ENCODE peak calls at places on chromosomes 16 and 17, in five cellular contexts. O, V, B, E and Q are unnamed samples.

GRCh38 chr16:23248261-23249194 is 53.6 kb upstream of the SCNN1B start:
- DNase-seq in V (no peak), E (peak), B (no peak), O (no peak), Q (no peak)

GRCh38 chr17:76378548-76379274 is 5.7 kb upstream of the SPHK1 start:
- DNase-seq in E (no peak), V (no peak), O (no peak), B (no peak), Q (no peak)

GRCh38 chr17:78771758-78772382 is 10.2 kb downstream of the CYTH1 start:
- DNase-seq in O (no peak), V (no peak), B (peak), E (no peak), Q (no peak)

GRCh38 chr17:57783338-57783742 is 38.2 kb upstream of the CCDC182 start:
- DNase-seq in O (peak), B (peak), E (peak), V (no peak), Q (peak)

GRCh38 chr17:42132941-42133340 is 10.3 kb downstream of the HSPB9 start:
- DNase-seq in V (peak), B (no peak), E (peak), O (no peak), Q (no peak)

GRCh38 chr17:63954402-63955063 is 18.2 kb downstream of the SCN4A start:
- DNase-seq in B (peak), O (no peak), E (no peak), V (no peak), Q (peak)

GRCh38 chr17:17125136-17126084 is 80.7 kb downstream of the PLD6 start:
- DNase-seq in E (no peak), V (no peak), B (no peak), O (no peak), Q (no peak)

GRCh38 chr16:821751-822150 is 21.2 kb upstream of the GNG13 start:
- DNase-seq in O (no peak), B (no peak), E (no peak), V (no peak), Q (no peak)

GRCh38 chr17:18862011-18862410 is 4.1 kb downstream of the PRPSAP2 start:
- DNase-seq in E (no peak), O (no peak), B (no peak), V (no peak), Q (no peak)

GRCh38 chr16:1125471-1125870 is 27.4 kb upstream of the CACNA1H start:
- DNase-seq in E (peak), V (no peak), O (no peak), B (no peak), Q (no peak)

GRCh38 chr17:37103191-37103590 is 154.4 kb downstream of the AATF start:
- DNase-seq in V (no peak), E (no peak), B (no peak), O (peak), Q (no peak)

GRCh38 chr17:78836420-78837021 is 4.1 kb downstream of the USP36 start:
- DNase-seq in O (no peak), V (no peak), E (no peak), B (no peak), Q (no peak)

GRCh38 chr16:88978608-88979346 is 1.8 kb upstream of the CBFA2T3 start:
- DNase-seq in B (peak), E (no peak), O (no peak), V (no peak), Q (no peak)

GRCh38 chr16:8958344-8958808 is 5.3 kb downstream of the USP7 start:
- DNase-seq in O (peak), B (no peak), E (peak), V (no peak), Q (no peak)

GRCh38 chr16:24309222-24309905 is 53.2 kb downstream of the CACNG3 start:
- DNase-seq in E (peak), V (no peak), O (no peak), B (no peak), Q (no peak)

GRCh38 chr16:70495425-70496182 is 27.8 kb downstream of the COG4 start:
- DNase-seq in V (no peak), E (no peak), O (no peak), B (no peak), Q (no peak)

GRCh38 chr17:56902350-56902749 is 11.5 kb downstream of the TRIM25 start:
- DNase-seq in B (no peak), O (peak), E (peak), V (no peak), Q (no peak)

GRCh38 chr16:49484454-49484853 is 110.8 kb downstream of the C16orf78 start:
- DNase-seq in E (no peak), V (peak), O (peak), B (peak), Q (peak)

GRCh38 chr16:57530104-57530522 is 6.3 kb downstream of the CCDC102A start:
- DNase-seq in E (peak), O (peak), V (peak), B (peak), Q (peak)

GRCh38 chr17:80433916-80434666 is 19.1 kb downstream of the ENDOV start:
- DNase-seq in B (no peak), E (no peak), O (no peak), V (no peak), Q (no peak)

GRCh38 chr16:66367968-66368891 is 1.7 kb downstream of the CDH5 start:
- DNase-seq in V (no peak), O (peak), B (no peak), E (no peak), Q (no peak)

GRCh38 chr16:50265260-50265659 is 1.1 kb upstream of the ADCY7 start:
- DNase-seq in B (no peak), O (peak), E (no peak), V (peak), Q (no peak)

GRCh38 chr16:81647527-81647926 is 131.6 kb upstream of the PLCG2 start:
- DNase-seq in V (no peak), B (no peak), O (peak), E (peak), Q (no peak)

DNA sequence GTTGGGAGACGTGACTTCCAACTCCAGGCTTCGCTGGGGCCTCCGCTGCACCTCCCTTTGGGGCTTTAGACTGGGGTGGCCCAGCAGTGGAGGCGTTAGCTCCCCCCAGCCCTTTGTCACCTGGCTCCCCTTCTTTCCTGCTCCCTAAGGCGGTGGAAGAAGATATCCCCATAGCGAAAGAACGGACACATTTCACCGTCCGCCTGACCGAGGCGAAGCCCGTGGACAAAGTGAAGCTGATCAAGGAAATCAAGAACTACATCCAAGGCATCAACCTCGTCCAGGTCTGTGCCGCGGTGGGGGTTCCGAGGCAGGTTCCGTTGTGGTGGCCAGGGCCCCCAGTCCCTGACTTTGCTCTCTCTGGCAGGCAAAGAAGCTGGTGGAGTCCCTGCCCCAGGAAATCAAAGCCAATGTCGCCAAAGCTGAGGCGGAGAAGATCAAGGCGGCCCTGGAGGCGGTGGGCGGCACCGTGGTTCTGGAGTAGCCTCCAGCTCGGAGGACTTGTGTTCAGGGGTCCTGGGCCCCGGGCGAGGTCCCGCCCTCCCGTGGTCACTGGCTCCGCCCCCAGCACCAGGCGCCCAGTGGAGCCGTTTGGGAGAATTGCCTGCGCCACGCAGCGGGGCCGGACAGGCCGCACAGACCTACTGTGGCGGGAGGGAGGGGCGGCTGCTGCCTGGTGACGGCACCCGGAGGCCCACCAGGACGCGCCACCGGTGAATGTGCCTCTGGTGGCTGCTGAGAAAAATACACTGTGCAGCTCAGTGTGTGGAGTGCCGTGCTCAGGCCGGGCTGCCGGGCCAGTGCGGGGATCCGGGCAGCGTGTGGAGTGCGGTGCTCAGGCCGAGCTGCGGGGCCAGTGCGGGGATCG is 3.8 kb downstream of the MRPL12 start:
- DNase-seq in B (no peak), V (no peak), E (no peak), O (peak), Q (no peak)
- TF ChIP-seq CTCF in B (no peak), V (no peak), E (no peak), O (peak), Q (no peak)

DNA sequence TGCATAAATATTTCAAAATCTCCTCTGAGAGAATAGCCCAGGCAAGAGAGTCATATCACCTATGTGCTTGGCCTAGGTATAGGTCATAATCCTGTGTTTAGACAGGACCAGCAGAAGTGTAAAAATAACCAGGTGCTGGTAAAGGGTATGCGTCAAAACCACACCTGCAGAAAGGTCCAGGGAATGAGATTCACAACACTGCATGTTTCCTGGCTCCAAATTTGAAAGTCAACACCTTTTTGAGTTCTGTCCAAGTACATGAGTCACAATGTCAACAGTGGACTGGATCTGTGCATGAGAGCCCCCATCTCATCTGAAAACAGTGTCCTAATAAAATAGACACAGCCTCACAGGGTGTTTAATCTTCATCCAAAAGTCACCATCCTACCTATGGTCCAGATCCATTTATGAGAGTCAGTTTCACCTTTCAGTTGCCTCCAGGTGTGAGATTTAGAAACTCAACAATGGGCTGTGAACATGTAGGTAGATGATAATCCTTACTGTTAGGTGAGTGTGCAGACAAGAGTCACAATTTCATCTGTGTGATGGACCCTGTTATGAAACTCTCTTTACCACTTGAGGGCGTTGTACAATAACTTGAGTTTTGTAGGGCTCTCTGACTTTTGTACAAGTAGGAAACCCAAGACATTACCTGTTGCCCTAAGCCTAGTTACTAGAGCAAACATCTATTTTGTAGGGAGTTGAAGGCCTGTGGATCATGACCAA is 2100.7 kb downstream of the TP53TG3F start:
- DNase-seq in E (no peak), O (no peak), V (no peak), B (no peak), Q (no peak)
- TF ChIP-seq CTCF in E (no peak), O (no peak), V (no peak), B (no peak), Q (no peak)

DNA sequence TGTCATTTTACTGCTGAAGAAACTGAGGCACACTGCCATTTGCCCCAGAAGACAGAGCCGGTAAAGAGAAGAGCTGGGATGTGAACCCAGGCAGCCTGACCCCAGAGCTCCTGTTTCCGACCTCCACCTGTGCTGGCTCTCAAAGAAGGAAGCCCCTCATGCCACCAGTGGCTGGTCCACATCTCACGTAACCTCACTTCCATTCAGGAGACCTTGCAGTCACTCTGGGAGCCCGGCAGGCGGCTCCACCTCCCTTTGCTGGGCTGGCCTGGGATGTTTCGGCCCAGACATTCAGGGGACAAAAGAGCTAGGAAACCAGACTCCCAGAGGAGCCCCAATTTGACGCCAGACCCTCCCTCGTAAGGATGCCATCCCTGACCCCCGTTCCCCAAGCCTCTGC is 2.9 kb downstream of the TAF1C start:
- DNase-seq in O (no peak), E (no peak), V (no peak), B (no peak), Q (no peak)
- TF ChIP-seq CTCF in O (peak), E (no peak), V (peak), B (no peak), Q (no peak)

GRCh38 chr17:73621685-73622084 is 22.6 kb downstream of the SDK2 start:
- DNase-seq in V (no peak), O (no peak), B (no peak), E (no peak), Q (no peak)

GRCh38 chr17:73616873-73617430 is 27.3 kb downstream of the SDK2 start:
- DNase-seq in V (no peak), E (no peak), B (no peak), O (no peak), Q (no peak)

GRCh38 chr17:73623247-73623646 is 21.0 kb downstream of the SDK2 start:
- DNase-seq in O (no peak), B (no peak), V (no peak), E (no peak), Q (no peak)

GRCh38 chr17:73622381-73622780 is 21.9 kb downstream of the SDK2 start:
- DNase-seq in E (no peak), B (no peak), V (no peak), O (no peak), Q (no peak)

GRCh38 chr17:73620414-73620813 is 23.8 kb downstream of the SDK2 start:
- DNase-seq in V (no peak), O (no peak), B (no peak), E (no peak), Q (no peak)
- TF ChIP-seq CTCF in V (no peak), O (peak), B (no peak), E (no peak), Q (no peak)